ENCODE peak calls at places on chromosomes 1 and 21, in four cellular contexts. One of them, this sample, is unnamed.

GRCh38 chr21:36203603-36203889 is 46.9 kb downstream of the DOP1B start:
- DNase-seq in epithelial cell of esophagus: peak
- DNase-seq in cardiac muscle cell: no peak
- DNase-seq in CD8-positive, alpha-beta T cell: no peak
- DNase-seq in this sample: peak

GRCh38 chr1:32071758-32072621 is 749 bp upstream of the TMEM39B start:
- DNase-seq in CD8-positive, alpha-beta T cell: no peak
- DNase-seq in cardiac muscle cell: no peak
- DNase-seq in epithelial cell of esophagus: peak
- DNase-seq in this sample: peak

GRCh38 chr1:180262628-180263488 is 32.8 kb downstream of the LHX4 start:
- DNase-seq in CD8-positive, alpha-beta T cell: no peak
- DNase-seq in epithelial cell of esophagus: no peak
- DNase-seq in cardiac muscle cell: no peak
- DNase-seq in this sample: no peak

GRCh38 chr1:16117369-16117768 is 38.5 kb downstream of the EPHA2 start:
- DNase-seq in epithelial cell of esophagus: no peak
- DNase-seq in CD8-positive, alpha-beta T cell: no peak
- DNase-seq in cardiac muscle cell: no peak
- DNase-seq in this sample: no peak

GRCh38 chr1:7768583-7768982 is 2.5 kb upstream of the VAMP3 start:
- DNase-seq in CD8-positive, alpha-beta T cell: no peak
- DNase-seq in cardiac muscle cell: no peak
- DNase-seq in epithelial cell of esophagus: no peak
- DNase-seq in this sample: no peak

GRCh38 chr1:156385534-156386031 is 16.6 kb downstream of the RHBG start:
- DNase-seq in cardiac muscle cell: peak
- DNase-seq in epithelial cell of esophagus: peak
- DNase-seq in CD8-positive, alpha-beta T cell: peak
- DNase-seq in this sample: peak

GRCh38 chr1:41347276-41347675 is 14.0 kb upstream of the FOXO6 start:
- DNase-seq in cardiac muscle cell: no peak
- DNase-seq in CD8-positive, alpha-beta T cell: no peak
- DNase-seq in epithelial cell of esophagus: peak
- DNase-seq in this sample: no peak

GRCh38 chr1:22176258-22176657 is 33.4 kb upstream of the WNT4 start:
- DNase-seq in cardiac muscle cell: no peak
- DNase-seq in CD8-positive, alpha-beta T cell: no peak
- DNase-seq in epithelial cell of esophagus: peak
- DNase-seq in this sample: no peak

DNA sequence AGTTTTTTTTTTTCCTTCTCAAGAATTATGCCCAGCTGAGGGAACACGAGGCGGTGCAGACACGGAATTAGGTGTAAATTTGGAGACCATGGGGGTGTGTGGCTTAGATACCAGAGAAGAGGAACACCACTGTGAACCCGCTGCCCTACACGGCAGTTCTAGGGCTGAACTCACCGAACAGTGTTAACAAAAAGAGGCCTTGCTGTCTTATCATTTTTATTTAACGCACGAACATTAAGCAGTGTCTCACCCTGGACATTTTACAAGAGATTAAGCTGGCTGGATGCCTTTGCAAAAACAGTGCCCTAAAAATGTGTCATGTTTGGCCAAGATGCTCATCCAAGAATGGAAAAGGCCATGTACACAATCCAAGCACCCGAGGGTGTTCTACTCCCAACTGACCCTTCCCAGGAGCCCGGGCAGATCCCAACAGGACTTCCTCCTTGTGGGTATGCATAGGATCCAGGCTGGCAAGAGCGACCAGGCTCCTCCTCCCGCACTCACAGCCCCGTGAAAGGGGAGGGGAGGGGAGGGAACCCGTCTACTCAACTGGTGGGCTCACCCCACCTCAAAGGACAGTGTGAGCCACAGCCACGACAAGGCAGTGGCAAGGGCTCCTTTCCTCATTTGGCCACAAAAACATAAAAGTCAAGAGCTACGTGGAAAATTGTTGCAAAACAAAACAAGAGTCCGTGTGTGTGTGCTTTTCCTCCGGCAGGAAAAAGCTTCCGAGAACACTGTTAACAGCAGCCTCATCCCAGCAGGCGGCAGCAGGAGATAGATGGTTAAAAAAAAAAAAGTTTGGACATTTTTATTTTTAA is 20.3 kb downstream of the C2CD2 start:
- DNase-seq in cardiac muscle cell: no peak
- DNase-seq in epithelial cell of esophagus: peak
- DNase-seq in CD8-positive, alpha-beta T cell: no peak
- DNase-seq in this sample: no peak
- H3K4me3 ChIP-seq in cardiac muscle cell: no peak
- H3K4me3 ChIP-seq in epithelial cell of esophagus: peak
- H3K4me3 ChIP-seq in CD8-positive, alpha-beta T cell: no peak
- H3K4me3 ChIP-seq in this sample: no peak

DNA sequence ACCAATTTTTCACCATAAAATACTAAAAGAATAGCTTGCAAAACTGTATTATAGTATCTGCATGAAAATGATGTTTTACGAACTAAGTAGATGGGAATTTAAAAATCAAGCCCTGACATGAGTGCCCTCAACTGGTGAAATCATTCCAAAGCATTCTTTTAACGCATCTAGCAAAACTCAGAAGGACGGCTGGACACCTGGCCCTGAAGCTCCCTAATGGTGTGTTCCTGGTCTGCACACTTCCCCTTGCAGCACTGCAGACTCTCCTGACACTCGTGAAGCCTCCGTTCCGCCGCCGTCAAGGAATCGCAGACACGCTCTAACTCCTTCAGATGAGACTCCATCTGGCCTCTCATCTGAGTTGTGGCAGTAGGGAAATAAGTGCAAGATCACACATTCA is 39.9 kb downstream of the ODF2L start:
- DNase-seq in cardiac muscle cell: no peak
- DNase-seq in CD8-positive, alpha-beta T cell: no peak
- DNase-seq in epithelial cell of esophagus: peak
- DNase-seq in this sample: no peak
- TF ChIP-seq CTCF in cardiac muscle cell: peak
- TF ChIP-seq CTCF in CD8-positive, alpha-beta T cell: no peak
- TF ChIP-seq CTCF in epithelial cell of esophagus: no peak
- TF ChIP-seq CTCF in this sample: peak

GRCh38 chr1:2416403-2416802 is 4.0 kb upstream of the PEX10 start:
- DNase-seq in cardiac muscle cell: no peak
- DNase-seq in CD8-positive, alpha-beta T cell: no peak
- DNase-seq in epithelial cell of esophagus: peak
- DNase-seq in this sample: no peak
- H3K4me3 ChIP-seq in cardiac muscle cell: no peak
- H3K4me3 ChIP-seq in CD8-positive, alpha-beta T cell: peak
- H3K4me3 ChIP-seq in epithelial cell of esophagus: peak
- H3K4me3 ChIP-seq in this sample: no peak

DNA sequence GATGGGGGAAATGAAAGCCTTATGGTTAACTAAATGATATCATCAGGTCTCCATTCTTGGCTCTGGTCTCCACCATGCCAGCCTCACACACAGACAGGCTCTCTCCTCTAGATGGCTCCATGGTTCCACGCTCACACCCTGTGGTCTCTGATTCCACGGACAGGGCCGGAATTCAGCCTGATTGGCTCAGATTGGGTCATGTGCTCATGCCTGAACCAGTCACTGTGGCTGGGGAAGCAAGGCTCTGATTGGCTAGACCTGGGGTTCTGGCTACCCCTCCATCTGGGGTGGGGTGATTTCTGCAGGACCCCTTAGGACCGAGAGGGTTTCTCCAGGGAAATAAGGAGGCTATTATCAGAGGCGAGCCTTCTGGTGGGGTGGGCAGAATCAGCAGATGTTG is 277.0 kb downstream of the PTPRU start:
- DNase-seq in epithelial cell of esophagus: peak
- DNase-seq in cardiac muscle cell: peak
- DNase-seq in CD8-positive, alpha-beta T cell: no peak
- DNase-seq in this sample: peak
- TF ChIP-seq CTCF in epithelial cell of esophagus: peak
- TF ChIP-seq CTCF in cardiac muscle cell: peak
- TF ChIP-seq CTCF in CD8-positive, alpha-beta T cell: no peak
- TF ChIP-seq CTCF in this sample: peak

DNA sequence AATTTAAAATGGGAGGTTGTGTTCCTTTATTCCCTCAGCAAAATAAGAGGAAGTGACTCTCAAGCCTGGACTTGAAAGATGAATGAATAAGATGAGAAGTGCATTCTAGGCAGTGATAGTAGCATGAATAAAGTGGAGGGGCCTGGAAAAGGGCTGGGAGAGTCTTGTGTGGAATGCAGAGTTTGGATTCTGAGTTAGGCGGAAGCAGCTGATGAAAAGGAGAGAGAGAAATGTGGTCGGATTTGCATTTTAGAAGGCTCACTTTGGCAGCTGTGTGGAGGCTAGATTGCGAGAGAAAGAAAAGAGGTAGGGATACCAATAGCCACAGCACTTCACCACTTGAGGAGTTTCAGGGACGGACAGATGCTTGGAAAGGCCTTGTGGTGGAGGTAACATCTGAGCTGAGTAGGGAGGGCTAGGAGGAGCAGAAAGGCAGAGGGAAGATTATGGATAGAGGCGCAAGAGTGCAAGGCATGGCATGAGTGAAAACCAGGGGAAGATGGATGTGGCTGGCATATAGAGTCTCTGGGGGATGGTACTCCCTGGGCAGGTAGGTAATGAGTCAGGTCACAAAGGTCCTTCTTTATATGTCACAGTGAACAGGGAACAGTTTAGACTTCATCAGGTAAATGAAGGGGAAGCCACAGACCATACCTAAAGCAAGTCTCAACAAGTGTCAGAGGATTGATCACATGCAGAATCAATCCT is 59.6 kb downstream of the ST3GAL3 start:
- DNase-seq in CD8-positive, alpha-beta T cell: no peak
- DNase-seq in epithelial cell of esophagus: peak
- DNase-seq in cardiac muscle cell: peak
- DNase-seq in this sample: no peak
- H3K4me3 ChIP-seq in CD8-positive, alpha-beta T cell: no peak
- H3K4me3 ChIP-seq in epithelial cell of esophagus: no peak
- H3K4me3 ChIP-seq in cardiac muscle cell: no peak
- H3K4me3 ChIP-seq in this sample: no peak

This sample was measured in astrocyte of the spinal cord.